ENCODE peak calls at places on chromosome 1, in four cellular contexts. G is HT-29; L is stimulated activated effector memory CD8-positive, alpha-beta T cell treated with anti-CD3 and anti-CD28 coated beads, Interleukin-12 subunit alpha, Interleukin-12 subunit beta, amount 100 ng/mL, for 72 hours; C is nephron progenitor cell. O is an unnamed sample.

GRCh38 chr1:22575532-22576147 is 12.4 kb downstream of the EPHA8 start:
- DNase-seq in C (no peak), L (no peak), G (no peak), O (no peak)

GRCh38 chr1:226797151-226797550 is 58.1 kb upstream of the ITPKB start:
- DNase-seq in G (no peak), C (no peak), L (no peak), O (no peak)

GRCh38 chr1:33876970-33877680 is 13.2 kb downstream of the HMGB4 start:
- DNase-seq in C (no peak), G (no peak), L (no peak), O (no peak)

GRCh38 chr1:210707300-210707699 is 378.6 kb downstream of the HHAT start:
- DNase-seq in C (no peak), G (no peak), L (no peak), O (no peak)

GRCh38 chr1:1359316-1359667 is 937 bp upstream of the MXRA8 start:
- DNase-seq in L (no peak), G (no peak), C (no peak), O (no peak)

GRCh38 chr1:210372491-210372890 is 43.8 kb downstream of the HHAT start:
- DNase-seq in L (no peak), G (no peak), C (no peak), O (no peak)

GRCh38 chr1:229248821-229249817 is 21.8 kb upstream of the RAB4A start:
- DNase-seq in L (no peak), C (no peak), G (peak), O (no peak)

GRCh38 chr1:65255088-65256050 is 54.0 kb upstream of the DNAJC6 start:
- DNase-seq in C (peak), G (no peak), L (no peak), O (peak)

GRCh38 chr1:17099941-17100340 is 19.3 kb downstream of the PADI2 start:
- DNase-seq in C (no peak), G (no peak), L (no peak), O (no peak)